ENCODE peak calls at places on chromosome 17, in five cellular contexts. One of them, this sample, is unnamed.
A peak's percentile ranks its signal among the peaks of the same experiment; 100 is the strongest.

GRCh38 chr17:11284811-11285210 is 43.8 kb downstream of the SHISA6 start:
- DNase-seq in left ventricle myocardium inferior: no peak
- DNase-seq in body of pancreas: no peak
- DNase-seq in tibial artery: no peak
- DNase-seq in adrenal gland: no peak
- DNase-seq in this sample: no peak

GRCh38 chr17:45649796-45650195 is 134.3 kb upstream of the CRHR1 start:
- DNase-seq in tibial artery: no peak
- DNase-seq in left ventricle myocardium inferior: no peak
- DNase-seq in adrenal gland: no peak
- DNase-seq in body of pancreas: no peak
- DNase-seq in this sample: no peak

GRCh38 chr17:45784583-45785372 is 658 bp downstream of the CRHR1 start:
- DNase-seq in adrenal gland: peak; percentile 29
- DNase-seq in tibial artery: no peak
- DNase-seq in left ventricle myocardium inferior: peak; percentile 17
- DNase-seq in body of pancreas: peak; percentile 34
- DNase-seq in this sample: no peak

GRCh38 chr17:50550661-50551432 is 3.9 kb downstream of the SPATA20 start:
- DNase-seq in adrenal gland: peak; percentile 93
- DNase-seq in body of pancreas: peak; percentile 74
- DNase-seq in tibial artery: peak; percentile 84
- DNase-seq in left ventricle myocardium inferior: peak; percentile 79
- DNase-seq in this sample: peak; percentile 88

GRCh38 chr17:82924214-82924613 is 84.4 kb upstream of the ZNF750 start:
- DNase-seq in left ventricle myocardium inferior: no peak
- DNase-seq in body of pancreas: no peak
- DNase-seq in adrenal gland: no peak
- DNase-seq in tibial artery: no peak
- DNase-seq in this sample: no peak

GRCh38 chr17:32998893-32999240 is 7.2 kb downstream of the SPACA3 start:
- DNase-seq in left ventricle myocardium inferior: no peak
- DNase-seq in adrenal gland: no peak
- DNase-seq in body of pancreas: no peak
- DNase-seq in tibial artery: no peak
- DNase-seq in this sample: no peak

GRCh38 chr17:31318298-31319190 is 2.9 kb downstream of the EVI2A start:
- DNase-seq in left ventricle myocardium inferior: peak; percentile 40
- DNase-seq in tibial artery: peak; percentile 77
- DNase-seq in body of pancreas: no peak
- DNase-seq in adrenal gland: peak; percentile 52
- DNase-seq in this sample: peak; percentile 76

GRCh38 chr17:56121661-56122060 is 31.6 kb upstream of the ANKFN1 start:
- DNase-seq in body of pancreas: no peak
- DNase-seq in adrenal gland: no peak
- DNase-seq in tibial artery: no peak
- DNase-seq in left ventricle myocardium inferior: no peak
- DNase-seq in this sample: no peak

GRCh38 chr17:27049104-27049784 is 244.7 kb upstream of the WSB1 start:
- DNase-seq in tibial artery: no peak
- DNase-seq in left ventricle myocardium inferior: no peak
- DNase-seq in adrenal gland: no peak
- DNase-seq in body of pancreas: no peak
- DNase-seq in this sample: no peak

GRCh38 chr17:71380535-71380934 is 740.3 kb upstream of the SOX9 start:
- DNase-seq in left ventricle myocardium inferior: no peak
- DNase-seq in body of pancreas: no peak
- DNase-seq in tibial artery: no peak
- DNase-seq in adrenal gland: no peak
- DNase-seq in this sample: no peak

GRCh38 chr17:17081304-17081940 is 39.2 kb downstream of the MPRIP start:
- DNase-seq in left ventricle myocardium inferior: no peak
- DNase-seq in body of pancreas: no peak
- DNase-seq in tibial artery: no peak
- DNase-seq in adrenal gland: peak; percentile 18
- DNase-seq in this sample: no peak

GRCh38 chr17:59533694-59534093 is 31.7 kb upstream of the DHX40 start:
- DNase-seq in adrenal gland: no peak
- DNase-seq in left ventricle myocardium inferior: no peak
- DNase-seq in body of pancreas: no peak
- DNase-seq in tibial artery: no peak
- DNase-seq in this sample: no peak

GRCh38 chr17:9676742-9677387 is 31.5 kb downstream of the USP43 start:
- DNase-seq in adrenal gland: no peak
- DNase-seq in tibial artery: no peak
- DNase-seq in left ventricle myocardium inferior: no peak
- DNase-seq in body of pancreas: no peak
- DNase-seq in this sample: no peak

DNA sequence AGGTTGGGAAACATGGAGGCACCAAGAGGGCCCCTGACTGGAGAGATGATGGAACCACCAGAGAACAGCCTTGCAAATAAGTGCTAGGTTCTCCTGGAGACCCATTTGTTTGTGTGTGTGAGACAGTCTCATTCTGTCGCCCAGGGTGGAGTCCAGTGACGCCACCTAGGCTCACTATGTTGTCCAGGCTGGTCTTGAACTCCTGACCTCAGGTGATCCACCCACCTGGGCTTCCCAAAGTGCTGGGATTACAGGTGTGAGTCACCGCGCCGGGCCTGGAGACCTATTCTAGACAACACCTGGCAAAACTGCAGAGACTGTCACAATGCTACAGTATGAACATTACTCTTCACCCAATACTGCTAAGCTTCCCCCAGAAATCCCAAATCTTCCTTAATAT is 1.5 kb downstream of the NPLOC4 start:
- DNase-seq in tibial artery: no peak
- DNase-seq in adrenal gland: no peak
- DNase-seq in body of pancreas: no peak
- DNase-seq in left ventricle myocardium inferior: no peak
- DNase-seq in this sample: no peak
- H3K4me3 ChIP-seq in tibial artery: peak overlapping the region; percentile 89
- H3K4me3 ChIP-seq in adrenal gland: no peak overlapping the region
- H3K4me3 ChIP-seq in body of pancreas: no peak overlapping the region
- H3K4me3 ChIP-seq in left ventricle myocardium inferior: peak overlapping the region; percentile 94
- H3K4me3 ChIP-seq in this sample: peak overlapping the region; percentile 71

DNA sequence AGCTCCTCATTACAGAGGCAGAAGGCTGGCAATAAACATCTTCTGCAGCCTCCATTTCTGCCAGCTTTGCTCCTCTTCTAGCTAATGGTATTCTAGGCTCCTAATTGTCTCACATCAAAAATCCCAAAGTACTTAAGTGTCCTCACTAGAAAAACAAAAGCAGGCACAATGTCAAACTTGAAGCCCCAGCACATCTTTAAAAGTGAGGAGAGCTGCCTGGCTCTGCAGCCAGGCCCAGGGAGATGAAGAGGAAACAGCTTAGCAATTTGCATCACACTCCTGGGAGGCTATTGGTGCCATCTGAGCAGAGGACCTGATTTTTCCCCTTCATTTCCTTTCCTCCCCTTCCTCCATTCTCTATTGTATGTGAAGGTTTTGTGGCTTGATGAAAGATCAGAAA is 197.1 kb downstream of the KCNJ2 start:
- DNase-seq in adrenal gland: no peak
- DNase-seq in left ventricle myocardium inferior: no peak
- DNase-seq in tibial artery: no peak
- DNase-seq in body of pancreas: no peak
- DNase-seq in this sample: no peak
- H3K9me3 ChIP-seq in adrenal gland: no peaks in the 10 kb centered on the region
- H3K9me3 ChIP-seq in left ventricle myocardium inferior: no peaks in the 10 kb centered on the region
- H3K9me3 ChIP-seq in tibial artery: no peaks in the 10 kb centered on the region
- H3K9me3 ChIP-seq in body of pancreas: no peaks in the 10 kb centered on the region
- H3K9me3 ChIP-seq in this sample: no peaks in the 10 kb centered on the region

GRCh38 chr17:3603870-3604259 is 5.3 kb downstream of the TRPV1 start:
- DNase-seq in body of pancreas: no peak
- DNase-seq in left ventricle myocardium inferior: no peak
- DNase-seq in tibial artery: no peak
- DNase-seq in adrenal gland: no peak
- DNase-seq in this sample: no peak
- TF ChIP-seq CTCF in body of pancreas: no peak
- TF ChIP-seq CTCF in left ventricle myocardium inferior: no peak
- TF ChIP-seq CTCF in tibial artery: no peak
- TF ChIP-seq CTCF in adrenal gland: no peak
- TF ChIP-seq CTCF in this sample: no peak

DNA sequence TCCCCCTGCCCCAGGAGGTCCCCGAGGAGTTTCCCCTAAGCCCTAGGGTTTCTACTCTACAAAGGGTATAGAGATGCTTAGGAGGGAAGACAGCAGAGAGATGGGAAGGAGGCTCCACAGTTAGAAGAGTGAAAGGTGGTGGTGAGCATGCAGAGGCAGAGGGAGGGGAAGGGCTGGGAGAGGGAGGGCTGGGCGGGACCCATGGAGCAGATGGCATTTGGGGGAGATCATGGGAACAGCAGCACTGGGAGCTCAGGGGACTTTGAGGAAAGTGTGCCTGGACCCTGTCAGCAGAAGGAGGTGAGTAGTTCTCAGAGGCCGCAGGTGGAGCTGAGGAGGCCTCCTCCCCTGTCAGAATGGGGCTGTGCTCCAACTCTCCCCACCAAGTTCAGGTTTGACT is 650 bp upstream of the OTOP3 start:
- DNase-seq in body of pancreas: no peak
- DNase-seq in left ventricle myocardium inferior: no peak
- DNase-seq in tibial artery: no peak
- DNase-seq in adrenal gland: no peak
- DNase-seq in this sample: no peak
- H3K4me3 ChIP-seq in body of pancreas: no peak overlapping the region
- H3K4me3 ChIP-seq in left ventricle myocardium inferior: no peak overlapping the region
- H3K4me3 ChIP-seq in tibial artery: no peak overlapping the region
- H3K4me3 ChIP-seq in adrenal gland: no peak overlapping the region
- H3K4me3 ChIP-seq in this sample: no peak overlapping the region

DNA sequence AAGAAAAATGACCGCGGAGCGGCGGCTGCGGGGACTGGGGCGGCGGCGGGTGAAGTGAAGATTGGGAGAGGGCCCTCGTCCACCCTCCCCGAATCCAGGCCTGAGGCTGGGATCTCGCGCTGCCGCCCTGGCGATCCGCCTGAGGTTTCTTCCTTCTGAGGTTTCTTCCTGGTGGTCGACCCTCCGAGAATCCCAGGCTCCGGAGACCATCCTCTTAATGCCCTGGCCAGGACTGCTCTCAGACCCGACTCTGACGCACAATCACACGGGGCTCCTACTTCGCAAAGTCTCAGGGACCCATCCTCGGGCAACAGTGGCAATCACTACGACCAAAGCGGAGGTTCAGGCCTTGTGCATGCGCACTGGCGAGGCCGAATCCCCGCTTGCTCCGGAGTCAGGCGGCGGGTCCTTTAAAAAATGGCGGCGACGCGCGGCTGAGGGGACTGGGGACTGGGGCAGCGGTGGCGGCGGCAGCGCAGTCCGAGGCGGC is 18.0 kb upstream of the KCNJ18 start:
- DNase-seq in adrenal gland: no peak
- DNase-seq in body of pancreas: no peak
- DNase-seq in tibial artery: no peak
- DNase-seq in left ventricle myocardium inferior: no peak
- DNase-seq in this sample: no peak
- H3K9me3 ChIP-seq in adrenal gland: no peaks in the 10 kb centered on the region
- H3K9me3 ChIP-seq in body of pancreas: no peaks in the 10 kb centered on the region
- H3K9me3 ChIP-seq in tibial artery: no peaks in the 10 kb centered on the region
- H3K9me3 ChIP-seq in left ventricle myocardium inferior: no peaks in the 10 kb centered on the region
- H3K9me3 ChIP-seq in this sample: no peaks in the 10 kb centered on the region

GRCh38 chr17:19867654-19868395 is at the start of gene ULK2:
- DNase-seq in tibial artery: peak; percentile 27
- DNase-seq in adrenal gland: peak; percentile 56
- DNase-seq in body of pancreas: peak; percentile 62
- DNase-seq in left ventricle myocardium inferior: peak; percentile 74
- DNase-seq in this sample: no peak

GRCh38 chr17:19867094-19867653 is 562 bp downstream of the ULK2 start:
- DNase-seq in adrenal gland: peak; percentile 71
- DNase-seq in left ventricle myocardium inferior: peak; percentile 76
- DNase-seq in body of pancreas: peak; percentile 61
- DNase-seq in tibial artery: peak; percentile 71
- DNase-seq in this sample: peak; percentile 66
- TF ChIP-seq CTCF in adrenal gland: no peak
- TF ChIP-seq CTCF in left ventricle myocardium inferior: peak; percentile 45
- TF ChIP-seq CTCF in body of pancreas: peak; percentile 32
- TF ChIP-seq CTCF in tibial artery: no peak
- TF ChIP-seq CTCF in this sample: peak; percentile 53

GRCh38 chr17:2213291-2213960 is 90.2 kb downstream of the SMG6 start:
- DNase-seq in adrenal gland: no peak
- DNase-seq in left ventricle myocardium inferior: no peak
- DNase-seq in body of pancreas: no peak
- DNase-seq in tibial artery: no peak
- DNase-seq in this sample: peak; percentile 58
- H3K4me3 ChIP-seq in adrenal gland: no peak overlapping the region
- H3K4me3 ChIP-seq in left ventricle myocardium inferior: peak overlapping the region; percentile 57
- H3K4me3 ChIP-seq in body of pancreas: no peak overlapping the region
- H3K4me3 ChIP-seq in tibial artery: no peak overlapping the region
- H3K4me3 ChIP-seq in this sample: no peak overlapping the region

DNA sequence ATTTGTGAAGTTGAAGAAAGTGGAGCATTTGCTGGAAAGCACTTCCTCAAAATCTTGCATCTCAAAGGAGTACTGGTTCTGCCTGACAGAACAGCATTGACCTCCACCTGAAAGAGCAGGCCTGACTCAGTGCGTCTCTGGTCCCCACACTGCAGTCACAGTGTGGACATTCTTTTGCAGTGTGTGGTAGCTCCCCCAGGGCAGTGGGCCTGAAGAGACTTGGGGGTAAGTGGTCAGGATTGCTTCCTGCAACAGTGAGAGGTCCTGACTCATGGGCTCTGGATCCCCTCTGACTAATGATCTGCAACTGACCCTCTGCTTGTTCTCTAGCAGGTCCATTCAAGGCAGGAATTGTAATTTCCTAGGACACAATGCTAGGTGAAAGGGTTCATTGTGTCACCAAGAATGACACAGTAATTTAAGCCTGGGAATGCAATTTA is 204.9 kb upstream of the KCNJ16 start:
- DNase-seq in adrenal gland: no peak
- DNase-seq in tibial artery: no peak
- DNase-seq in body of pancreas: no peak
- DNase-seq in left ventricle myocardium inferior: no peak
- DNase-seq in this sample: no peak
- H3K9me3 ChIP-seq in adrenal gland: no peaks in the 10 kb centered on the region
- H3K9me3 ChIP-seq in tibial artery: no peaks in the 10 kb centered on the region
- H3K9me3 ChIP-seq in body of pancreas: no peaks in the 10 kb centered on the region
- H3K9me3 ChIP-seq in left ventricle myocardium inferior: no peaks in the 10 kb centered on the region
- H3K9me3 ChIP-seq in this sample: no peaks in the 10 kb centered on the region

This sample was measured in right atrium auricular region.